ENCODE peak calls at places on chromosomes 13 and 19, in eight cellular contexts. S, L, D, I, E, A, M and V are unnamed samples.

GRCh38 chr19:54551950-54552912 is 21.4 kb upstream of the LILRA2 start:
- DNase-seq in E (no peak), A (no peak), S (no peak), M (no peak), D (no peak), I (no peak), L (no peak), V (no peak)

GRCh38 chr19:6210091-6210490 is 69.7 kb downstream of the MLLT1 start:
- DNase-seq in M (no peak), E (no peak), L (no peak), D (no peak), S (no peak), I (no peak), A (no peak), V (no peak)

GRCh38 chr13:49938921-49939320 is 2.8 kb upstream of the SPRYD7 start:
- DNase-seq in A (no peak), I (no peak), S (no peak), D (no peak), E (no peak), L (no peak), M (no peak), V (no peak)

GRCh38 chr13:61728468-61728867 is 312.8 kb upstream of the PCDH20 start:
- DNase-seq in S (peak), I (no peak), D (no peak), M (no peak), L (no peak), A (no peak), E (no peak), V (peak)

GRCh38 chr13:113118328-113119021 is 4.1 kb upstream of the F10 start:
- DNase-seq in E (no peak), S (no peak), A (no peak), I (no peak), L (no peak), M (no peak), D (no peak), V (no peak)

GRCh38 chr19:23887642-23888041 is 27.0 kb upstream of the ZNF726 start:
- DNase-seq in I (no peak), E (no peak), M (no peak), S (no peak), A (no peak), D (no peak), L (no peak), V (no peak)

GRCh38 chr19:43775299-43775890 is 5.4 kb downstream of the KCNN4 start:
- DNase-seq in E (no peak), I (no peak), M (no peak), A (no peak), S (no peak), D (no peak), L (no peak), V (no peak)

GRCh38 chr19:6801397-6802086 is 29.0 kb downstream of the VAV1 start:
- DNase-seq in M (no peak), A (no peak), S (peak), I (peak), D (peak), L (peak), E (peak), V (peak)

GRCh38 chr19:5684694-5685430 is 4.0 kb downstream of the HSD11B1L start:
- DNase-seq in E (no peak), L (no peak), M (no peak), S (no peak), I (no peak), D (no peak), A (no peak), V (no peak)

GRCh38 chr19:42089191-42089750 is 13.3 kb downstream of the ZNF574 start:
- DNase-seq in S (no peak), L (no peak), A (peak), E (no peak), M (no peak), D (no peak), I (no peak), V (no peak)

GRCh38 chr19:35090795-35091214 is 24.8 kb upstream of the FXYD3 start:
- DNase-seq in A (no peak), D (no peak), S (no peak), M (no peak), L (no peak), I (no peak), E (no peak), V (no peak)

GRCh38 chr13:59890064-59890463 is 273.7 kb downstream of the DIAPH3 start:
- DNase-seq in M (no peak), E (no peak), I (no peak), D (no peak), S (no peak), L (no peak), A (peak), V (no peak)

GRCh38 chr13:114162533-114162922 is 16.5 kb upstream of the CFAP97D2 start:
- DNase-seq in L (no peak), M (no peak), I (no peak), S (no peak), E (no peak), A (no peak), D (no peak), V (no peak)

GRCh38 chr19:17944301-17944700 is 11.5 kb downstream of the CCDC124 start:
- DNase-seq in A (peak), E (no peak), D (no peak), I (no peak), M (peak), S (no peak), L (peak), V (peak)

GRCh38 chr13:113207890-113208423 is 512 bp downstream of the PCID2 start:
- DNase-seq in L (peak), E (peak), M (peak), S (peak), A (peak), D (no peak), I (no peak), V (peak)

GRCh38 chr13:112990783-112991182 is 21.8 kb downstream of the MCF2L start:
- DNase-seq in I (no peak), S (no peak), D (no peak), E (no peak), A (no peak), M (no peak), L (no peak), V (no peak)

GRCh38 chr19:15900504-15900903 is 2.6 kb upstream of the CYP4F2 start:
- DNase-seq in L (no peak), E (no peak), D (no peak), M (no peak), A (no peak), S (no peak), I (no peak), V (no peak)

GRCh38 chr13:23411220-23411619 is 22.3 kb downstream of the SACS start:
- DNase-seq in A (no peak), E (no peak), M (no peak), D (no peak), L (no peak), S (no peak), I (no peak), V (no peak)

GRCh38 chr13:75621147-75621546 is 15.0 kb upstream of the LMO7 start:
- DNase-seq in E (no peak), I (no peak), L (peak), S (no peak), A (peak), M (peak), D (no peak), V (peak)

GRCh38 chr13:33349314-33349995 is 63.9 kb upstream of the STARD13 start:
- DNase-seq in A (peak), E (no peak), I (no peak), D (no peak), L (peak), S (no peak), M (no peak), V (no peak)

GRCh38 chr19:48495391-48495790 is 16.2 kb downstream of the LMTK3 start:
- DNase-seq in L (no peak), I (no peak), E (no peak), A (no peak), D (no peak), M (no peak), S (no peak), V (no peak)

GRCh38 chr13:29936051-29936813 is 85.8 kb upstream of the UBL3 start:
- DNase-seq in S (no peak), L (no peak), A (no peak), E (no peak), D (peak), I (no peak), M (no peak), V (no peak)

GRCh38 chr19:13918726-13919411 is 12.9 kb downstream of the CC2D1A start:
- DNase-seq in S (no peak), I (no peak), A (no peak), L (no peak), E (no peak), M (no peak), D (no peak), V (no peak)

GRCh38 chr13:30510811-30511371 is 45.2 kb upstream of the HMGB1 start:
- DNase-seq in I (no peak), A (no peak), L (no peak), M (peak), E (no peak), S (no peak), D (no peak), V (no peak)

GRCh38 chr13:112341976-112342735 is 34.0 kb upstream of the SPACA7 start:
- DNase-seq in E (no peak), M (no peak), L (no peak), A (no peak), S (no peak), D (no peak), I (no peak), V (no peak)